ENCODE peak calls at places on chromosomes 13 and 19, in five cellular contexts. G, H, S, W and V are unnamed samples.

GRCh38 chr19:34482380-34483250 is 1.1 kb downstream of the WTIP start:
- DNase-seq in G (no peak), H (no peak), S (peak; percentile 52), W (peak; percentile 68), V (no peak)

GRCh38 chr19:2475018-2475701 is 767 bp upstream of the GADD45B start:
- DNase-seq in G (peak; percentile 65), H (peak; percentile 73), S (peak; percentile 65), W (peak; percentile 87), V (peak; percentile 72)

GRCh38 chr13:43905435-43906031 is 25.8 kb downstream of the LACC1 start:
- DNase-seq in G (no peak), H (no peak), S (peak; percentile 81), W (no peak), V (no peak)

GRCh38 chr19:12527034-12527836 is 24.0 kb downstream of the ZNF564 start:
- DNase-seq in G (no peak), H (no peak), S (peak; percentile 41), W (no peak), V (no peak)

GRCh38 chr13:73162912-73163911 is 104.4 kb downstream of the KLF5 start:
- DNase-seq in G (no peak), H (no peak), S (no peak), W (no peak), V (no peak)

GRCh38 chr19:39951686-39952085 is 17.3 kb upstream of the FCGBP start:
- DNase-seq in G (no peak), H (no peak), S (peak; percentile 35), W (no peak), V (no peak)

GRCh38 chr13:83940742-83941141 is 58.5 kb upstream of the SLITRK1 start:
- DNase-seq in G (no peak), H (no peak), S (peak; percentile 4), W (no peak), V (no peak)

GRCh38 chr13:48532146-48532472 is 771 bp downstream of the RCBTB2 start:
- DNase-seq in G (no peak), H (no peak), S (peak; percentile 67), W (no peak), V (no peak)

GRCh38 chr19:49085868-49086232 is 599 bp downstream of the SNRNP70 start:
- DNase-seq in G (no peak), H (no peak), S (no peak), W (no peak), V (no peak)

GRCh38 chr13:46361535-46361934 is 25.5 kb downstream of the RUBCNL start:
- DNase-seq in G (no peak), H (no peak), S (no peak), W (no peak), V (no peak)
- TF ChIP-seq CTCF in G (no peak), H (no peak), S (no peak), W (no peak), V (no peak)

GRCh38 chr13:72104656-72105180 is 237.7 kb upstream of the DACH1 start:
- DNase-seq in G (no peak), H (no peak), S (no peak), W (no peak), V (no peak)
- TF ChIP-seq CTCF in G (no peak), H (no peak), S (no peak), W (no peak), V (no peak)

DNA sequence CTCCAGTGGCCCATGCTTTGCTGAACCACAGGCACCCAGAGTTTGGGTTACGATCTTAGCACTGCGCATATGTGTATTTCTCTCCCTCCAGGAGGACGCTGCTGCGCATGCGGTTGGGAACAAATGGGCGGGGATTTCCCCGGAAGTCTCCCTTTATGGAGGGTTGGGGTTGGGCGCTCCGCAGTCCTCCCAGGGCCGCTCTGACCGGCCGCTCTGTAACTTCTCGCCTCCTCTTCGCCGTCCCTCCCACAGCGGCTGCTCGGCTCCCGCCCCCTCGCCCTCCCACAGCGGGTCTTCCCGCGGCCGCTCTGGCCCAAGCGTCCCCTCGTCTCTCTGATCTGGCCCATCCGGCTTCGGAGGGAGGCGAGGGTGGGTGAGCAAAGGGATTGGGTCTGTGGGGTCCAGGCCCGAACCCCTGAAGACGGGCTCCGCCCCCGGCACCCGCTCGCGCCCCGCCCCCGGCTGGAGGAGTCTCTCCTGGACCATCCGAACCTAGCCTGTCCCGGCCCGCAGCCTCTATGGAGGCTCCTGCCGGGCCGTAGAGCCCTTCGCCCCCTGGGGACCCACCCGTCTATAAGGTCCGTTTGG is at the start of gene MEGF8:
- DNase-seq in G (peak; percentile 99), H (peak; percentile 99), S (peak; percentile 99), W (peak; percentile 99), V (peak; percentile 94)
- TF ChIP-seq CTCF in G (peak; percentile 77), H (no peak), S (peak; percentile 91), W (peak; percentile 74), V (peak; percentile 5)

GRCh38 chr13:53191091-53191490 is 162.5 kb downstream of the OLFM4 start:
- DNase-seq in G (no peak), H (no peak), S (no peak), W (no peak), V (no peak)

GRCh38 chr13:53189162-53189561 is 160.5 kb downstream of the OLFM4 start:
- DNase-seq in G (no peak), H (no peak), S (no peak), W (no peak), V (no peak)
- TF ChIP-seq CTCF in G (no peak), H (no peak), S (no peak), W (no peak), V (no peak)

GRCh38 chr19:50897191-50897607 is 14.0 kb downstream of the KLK4 start:
- DNase-seq in G (no peak), H (no peak), S (no peak), W (no peak), V (no peak)

GRCh38 chr19:50899549-50899948 is 11.6 kb downstream of the KLK4 start:
- DNase-seq in G (no peak), H (no peak), S (no peak), W (no peak), V (no peak)

GRCh38 chr19:50896591-50897190 is 14.5 kb downstream of the KLK4 start:
- DNase-seq in G (no peak), H (no peak), S (peak; percentile 14), W (peak; percentile 58), V (peak; percentile 58)

GRCh38 chr19:50898018-50898417 is 13.2 kb downstream of the KLK4 start:
- DNase-seq in G (no peak), H (no peak), S (no peak), W (peak; percentile 5), V (no peak)

GRCh38 chr19:50897612-50898011 is 13.6 kb downstream of the KLK4 start:
- DNase-seq in G (no peak), H (no peak), S (no peak), W (peak; percentile 13), V (no peak)
- TF ChIP-seq CTCF in G (no peak), H (no peak), S (no peak), W (no peak), V (no peak)

GRCh38 chr19:56660381-56661105 is 11.0 kb downstream of the ZNF835 start:
- DNase-seq in G (no peak), H (no peak), S (no peak), W (no peak), V (no peak)

GRCh38 chr19:56664511-56664910 is 7.0 kb downstream of the ZNF835 start:
- DNase-seq in G (no peak), H (no peak), S (no peak), W (no peak), V (no peak)

GRCh38 chr19:56667311-56667870 is 4.2 kb downstream of the ZNF835 start:
- DNase-seq in G (no peak), H (no peak), S (no peak), W (peak; percentile 38), V (no peak)

GRCh38 chr19:56661248-56661647 is 10.3 kb downstream of the ZNF835 start:
- DNase-seq in G (no peak), H (no peak), S (no peak), W (no peak), V (no peak)

GRCh38 chr19:56663931-56664500 is 7.5 kb downstream of the ZNF835 start:
- DNase-seq in G (no peak), H (no peak), S (no peak), W (no peak), V (no peak)
- TF ChIP-seq CTCF in G (no peak), H (no peak), S (no peak), W (no peak), V (no peak)